ENCODE peak calls at places on chromosome 7, in nine cellular contexts. R is H54; Q is iPS DF 6.9; W is SK-MEL-5; O is midbrain; F is stimulated activated CD4-positive, alpha-beta T cell treated with anti-CD3 and anti-CD28 coated beads, Interleukin-1b, Interleukin-23, amount 100 ng/mL, for 4 hours; P is myocyte; U is MCF 10A; H is head of caudate nucleus. D is an unnamed sample.

GRCh38 chr7:1538544-1539345 is 8.2 kb downstream of the MAFK start:
- DNase-seq in R (no peak), Q (no peak), W (no peak), O (no peak), F (no peak), P (no peak), U (no peak), H (no peak), D (no peak)

GRCh38 chr7:32200593-32200992 is 130.4 kb upstream of the PDE1C start:
- DNase-seq in R (no peak), Q (no peak), W (no peak), O (no peak), F (no peak), P (no peak), U (no peak), H (no peak), D (no peak)

GRCh38 chr7:77378584-77378983 is 37.6 kb downstream of the GSAP start:
- DNase-seq in R (no peak), Q (no peak), W (no peak), O (no peak), F (no peak), P (no peak), U (no peak), H (no peak), D (no peak)

GRCh38 chr7:67423058-67423457 is 426.4 kb downstream of the TYW1 start:
- DNase-seq in R (no peak), Q (no peak), W (no peak), O (no peak), F (no peak), P (peak; percentile 1), U (no peak), H (peak; percentile 39), D (no peak)

GRCh38 chr7:100486111-100486636 is 2.4 kb downstream of the NYAP1 start:
- DNase-seq in R (no peak), Q (no peak), W (no peak), O (no peak), F (no peak), P (no peak), U (no peak), H (no peak), D (no peak)

GRCh38 chr7:85974176-85974575 is 669.5 kb upstream of the GRM3 start:
- DNase-seq in R (no peak), Q (no peak), W (no peak), O (no peak), F (no peak), P (no peak), U (no peak), H (no peak), D (peak; percentile 10)

GRCh38 chr7:98294798-98295382 is 13.4 kb downstream of the BRI3 start:
- DNase-seq in R (peak; percentile 78), Q (peak; percentile 52), W (peak; percentile 82), O (no peak), F (peak; percentile 15), P (peak; percentile 58), U (peak; percentile 72), H (peak; percentile 83), D (no peak)

GRCh38 chr7:11648980-11649379 is 183.0 kb downstream of the THSD7A start:
- DNase-seq in R (no peak), Q (no peak), W (peak; percentile 37), O (no peak), F (no peak), P (no peak), U (peak; percentile 21), H (no peak), D (no peak)

GRCh38 chr7:94395141-94396041 is 696 bp downstream of the COL1A2 start:
- DNase-seq in R (peak; percentile 44), Q (no peak), W (peak; percentile 84), O (peak; percentile 32), F (no peak), P (peak; percentile 95), U (peak; percentile 81), H (peak; percentile 45), D (peak; percentile 56)

GRCh38 chr7:34838329-34838728 is 180.3 kb downstream of the NPSR1 start:
- DNase-seq in R (no peak), Q (no peak), W (no peak), O (no peak), F (no peak), P (no peak), U (no peak), H (no peak), D (no peak)

GRCh38 chr7:113392421-113392820 is 274.1 kb upstream of the SMIM30 start:
- DNase-seq in R (no peak), Q (no peak), W (no peak), O (no peak), F (no peak), P (no peak), U (no peak), H (no peak), D (no peak)

GRCh38 chr7:25928549-25929330 is 223.3 kb upstream of the NFE2L3 start:
- DNase-seq in R (no peak), Q (no peak), W (no peak), O (no peak), F (no peak), P (no peak), U (no peak), H (no peak), D (no peak)

GRCh38 chr7:27160546-27161213 is 4.2 kb upstream of the HOXA7 start:
- DNase-seq in R (peak; percentile 98), Q (peak; percentile 85), W (peak; percentile 85), O (peak; percentile 73), F (peak; percentile 86), P (peak; percentile 92), U (peak; percentile 83), H (peak; percentile 94), D (peak; percentile 89)

GRCh38 chr7:5625938-5626337 is 155.5 kb downstream of the RNF216 start:
- DNase-seq in R (peak; percentile 96), Q (no peak), W (no peak), O (no peak), F (no peak), P (peak; percentile 69), U (no peak), H (no peak), D (no peak)

GRCh38 chr7:71613316-71613715 is 481.4 kb downstream of the GALNT17 start:
- DNase-seq in R (no peak), Q (no peak), W (no peak), O (no peak), F (no peak), P (peak; percentile 66), U (no peak), H (no peak), D (no peak)